ENCODE peak calls at places on chromosomes 5 and 9, in eight cellular contexts. S, Q, R, T, P, K, I and V are unnamed samples.

GRCh38 chr5:133450311-133450710 is 162.0 kb downstream of the FSTL4 start:
- DNase-seq in S (no peak), Q (no peak), R (no peak), T (no peak), P (no peak), K (no peak), I (no peak), V (no peak)

GRCh38 chr9:125701351-125701750 is 5.7 kb downstream of the MAPKAP1 start:
- DNase-seq in S (peak; percentile 40), Q (no peak), R (peak; percentile 67), T (peak; percentile 49), P (no peak), K (peak; percentile 46), I (no peak), V (no peak)

GRCh38 chr5:143217065-143217803 is 186.3 kb downstream of the NR3C1 start:
- DNase-seq in S (peak; percentile 27), Q (no peak), R (peak; percentile 71), T (peak; percentile 69), P (no peak), K (no peak), I (peak; percentile 58), V (peak; percentile 35)

GRCh38 chr9:114694146-114694545 is 12.2 kb upstream of the TEX48 start:
- DNase-seq in S (peak; percentile 23), Q (no peak), R (no peak), T (no peak), P (no peak), K (no peak), I (no peak), V (no peak)

GRCh38 chr9:15373201-15373530 is 49.5 kb upstream of the SNAPC3 start:
- DNase-seq in S (peak; percentile 94), Q (no peak), R (no peak), T (peak; percentile 89), P (no peak), K (peak; percentile 34), I (no peak), V (peak; percentile 97)

GRCh38 chr5:90182726-90183125 is 226.8 kb downstream of the CETN3 start:
- DNase-seq in S (no peak), Q (no peak), R (no peak), T (no peak), P (no peak), K (peak; percentile 17), I (no peak), V (no peak)

GRCh38 chr9:77899679-77900354 is 131.8 kb downstream of the GNAQ start:
- DNase-seq in S (peak; percentile 87), Q (no peak), R (no peak), T (peak; percentile 84), P (no peak), K (peak; percentile 77), I (no peak), V (peak; percentile 58)

GRCh38 chr5:124461857-124462423 is 284.5 kb downstream of the ZNF608 start:
- DNase-seq in S (no peak), Q (no peak), R (no peak), T (no peak), P (no peak), K (no peak), I (no peak), V (no peak)

GRCh38 chr5:40738502-40738901 is 17.3 kb downstream of the TTC33 start:
- DNase-seq in S (no peak), Q (no peak), R (no peak), T (peak; percentile 15), P (no peak), K (peak; percentile 25), I (no peak), V (no peak)

GRCh38 chr5:96384353-96384752 is 48.7 kb downstream of the PCSK1 start:
- DNase-seq in S (peak; percentile 67), Q (peak; percentile 83), R (no peak), T (peak; percentile 44), P (no peak), K (peak; percentile 88), I (no peak), V (peak; percentile 33)

GRCh38 chr5:1642221-1642620 is 118.5 kb upstream of the LPCAT1 start:
- DNase-seq in S (no peak), Q (peak; percentile 41), R (no peak), T (no peak), P (no peak), K (no peak), I (no peak), V (no peak)

GRCh38 chr5:162558120-162558519 is 490.5 kb downstream of the GABRG2 start:
- DNase-seq in S (no peak), Q (no peak), R (no peak), T (no peak), P (no peak), K (no peak), I (no peak), V (no peak)

DNA sequence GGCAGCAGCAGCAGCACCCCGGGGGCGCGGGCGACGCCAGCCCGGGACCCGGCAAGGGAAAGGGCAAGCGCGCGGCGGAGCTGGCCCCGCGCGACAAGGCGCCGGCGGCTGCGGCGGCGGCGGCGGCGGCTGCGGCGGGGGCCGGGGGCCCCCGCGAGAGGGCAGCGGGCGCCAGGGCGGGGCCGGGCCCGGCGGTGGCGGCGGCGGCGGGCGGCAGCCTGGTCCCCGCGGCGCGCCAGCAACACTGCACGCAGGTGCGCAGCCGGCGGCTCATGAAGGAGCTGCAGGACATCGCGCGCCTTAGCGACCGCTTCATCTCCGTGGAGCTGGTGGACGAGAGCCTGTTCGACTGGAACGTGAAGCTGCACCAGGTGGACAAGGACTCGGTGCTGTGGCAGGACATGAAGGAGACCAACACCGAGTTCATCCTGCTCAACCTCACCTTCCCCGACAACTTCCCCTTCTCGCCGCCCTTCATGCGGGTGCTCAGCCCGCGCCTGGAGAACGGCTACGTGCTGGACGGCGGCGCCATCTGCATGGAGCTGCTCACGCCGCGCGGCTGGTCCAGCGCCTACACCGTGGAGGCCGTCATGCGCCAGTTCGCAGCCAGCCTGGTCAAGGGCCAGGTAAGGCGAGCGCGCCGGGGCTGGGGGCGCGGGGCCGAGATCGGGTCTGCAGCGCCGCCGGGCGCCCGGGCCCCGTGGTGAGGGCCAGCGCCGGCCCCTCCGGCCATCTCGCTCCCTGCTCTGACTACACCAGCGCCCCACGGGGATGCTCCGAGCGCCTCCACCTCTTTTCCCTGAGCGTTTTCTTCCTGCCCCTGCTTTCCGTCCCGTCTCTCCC is at the start of gene UBE2QL1:
- DNase-seq in S (no peak), Q (no peak), R (peak; percentile 50), T (peak; percentile 11), P (no peak), K (peak; percentile 29), I (peak; percentile 3), V (peak; percentile 6)
- H3K4me3 ChIP-seq in S (no peak within 1 kb of the TSS), Q (peak within 1 kb of the TSS; percentile 75), R (peak within 1 kb of the TSS; percentile 20), T (peak within 1 kb of the TSS; percentile 20), P (peak within 1 kb of the TSS; percentile 21), K (no peak within 1 kb of the TSS), I (no peak within 1 kb of the TSS), V (peak within 1 kb of the TSS; percentile 15)

GRCh38 chr9:7360513-7360912 is 439.1 kb downstream of the DMAC1 start:
- DNase-seq in S (no peak), Q (no peak), R (no peak), T (no peak), P (no peak), K (no peak), I (no peak), V (no peak)
- TF ChIP-seq CTCF in S (no peak), Q (no peak), R (peak; percentile 11), T (peak; percentile 9), P (no peak), K (peak; percentile 6), I (no peak), V (peak; percentile 12)

GRCh38 chr5:34007116-34007674 is 655 bp downstream of the AMACR start:
- DNase-seq in S (no peak), Q (no peak), R (no peak), T (peak; percentile 24), P (no peak), K (peak; percentile 47), I (no peak), V (no peak)

GRCh38 chr5:34007675-34008600 is at the start of gene AMACR:
- DNase-seq in S (peak; percentile 88), Q (peak; percentile 96), R (peak; percentile 96), T (peak; percentile 94), P (peak; percentile 93), K (peak; percentile 98), I (peak; percentile 93), V (peak; percentile 93)

GRCh38 chr5:34011521-34011920 is 3.7 kb upstream of the AMACR start:
- DNase-seq in S (peak; percentile 12), Q (no peak), R (no peak), T (no peak), P (no peak), K (peak; percentile 30), I (no peak), V (no peak)

GRCh38 chr5:34009610-34010009 is 1.8 kb upstream of the AMACR start:
- DNase-seq in S (no peak), Q (no peak), R (no peak), T (no peak), P (no peak), K (no peak), I (no peak), V (no peak)

GRCh38 chr5:34008721-34009120 is 871 bp upstream of the AMACR start:
- DNase-seq in S (no peak), Q (no peak), R (no peak), T (peak; percentile 9), P (no peak), K (peak; percentile 12), I (no peak), V (no peak)
- H3K4me3 ChIP-seq in S (peak overlapping the region; percentile 51), Q (peak overlapping the region; percentile 91), R (peak overlapping the region; percentile 99), T (peak overlapping the region; percentile 85), P (peak overlapping the region; percentile 67), K (peak overlapping the region; percentile 61), I (peak overlapping the region; percentile 76), V (peak overlapping the region; percentile 76)

GRCh38 chr5:179404321-179405053 is 59.2 kb upstream of the ADAMTS2 start:
- DNase-seq in S (peak; percentile 42), Q (no peak), R (no peak), T (peak; percentile 65), P (no peak), K (peak; percentile 59), I (no peak), V (peak; percentile 39)
- TF ChIP-seq CTCF in S (peak; percentile 57), Q (peak; percentile 57), R (no peak), T (peak; percentile 72), P (peak; percentile 14), K (peak; percentile 44), I (no peak), V (peak; percentile 48)

GRCh38 chr5:140800816-140801493 is at the start of gene PCDHA3:
- DNase-seq in S (peak; percentile 1), Q (peak; percentile 60), R (no peak), T (peak; percentile 6), P (no peak), K (peak; percentile 26), I (no peak), V (peak; percentile 39)
- H3K4me3 ChIP-seq in S (peak within 1 kb of the TSS; percentile 36), Q (peak within 1 kb of the TSS; percentile 37), R (no peak within 1 kb of the TSS), T (no peak within 1 kb of the TSS), P (peak within 1 kb of the TSS; percentile 29), K (peak within 1 kb of the TSS; percentile 12), I (no peak within 1 kb of the TSS), V (peak within 1 kb of the TSS; percentile 40)

DNA sequence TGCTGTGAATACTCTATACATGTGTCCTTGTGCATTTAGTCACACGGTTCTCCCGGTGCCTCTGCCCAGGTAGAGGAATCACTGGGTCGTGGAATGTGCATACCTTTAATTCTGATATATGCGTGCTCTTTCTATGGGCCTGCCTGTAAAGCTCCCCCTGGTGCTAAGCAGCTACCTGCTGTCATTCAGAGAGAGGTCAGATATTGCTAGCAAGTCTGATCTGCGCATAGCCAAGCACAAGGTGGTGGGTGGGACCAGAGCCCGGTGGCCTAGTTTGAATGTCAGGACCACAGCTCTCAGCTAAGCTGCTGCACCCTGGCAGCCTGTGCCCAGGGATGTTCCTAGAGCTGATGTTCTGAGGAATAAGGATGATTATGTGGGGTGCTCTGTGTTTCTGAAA is 33.4 kb downstream of the TJP2 start:
- DNase-seq in S (no peak), Q (no peak), R (peak; percentile 30), T (no peak), P (no peak), K (no peak), I (no peak), V (no peak)
- TF ChIP-seq CTCF in S (no peak), Q (no peak), R (peak; percentile 4), T (peak; percentile 17), P (no peak), K (no peak), I (no peak), V (no peak)